ENCODE peak calls at places on chromosomes 3 and 15, in eight cellular contexts. One of them, this sample, is unnamed. For H3K36me3, the result is how much of the 10 kb centered on the place peaks cover.

GRCh38 chr3:66912306-66912705 is 85.8 kb upstream of the KBTBD8 start:
- DNase-seq in pancreas: no peak
- DNase-seq in psoas muscle: no peak
- DNase-seq in BJ: no peak
- DNase-seq in HCT116: no peak
- DNase-seq in upper lobe of right lung: no peak
- DNase-seq in CD8-positive, alpha-beta memory T cell: no peak
- DNase-seq in left ventricle myocardium inferior: no peak
- DNase-seq in this sample: no peak

GRCh38 chr15:93173369-93173768 is 84.4 kb upstream of the RGMA start:
- DNase-seq in HCT116: no peak
- DNase-seq in pancreas: no peak
- DNase-seq in CD8-positive, alpha-beta memory T cell: no peak
- DNase-seq in left ventricle myocardium inferior: no peak
- DNase-seq in BJ: peak
- DNase-seq in upper lobe of right lung: no peak
- DNase-seq in psoas muscle: no peak
- DNase-seq in this sample: no peak

GRCh38 chr15:85289677-85290365 is 90.6 kb upstream of the AKAP13 start:
- DNase-seq in pancreas: no peak
- DNase-seq in BJ: no peak
- DNase-seq in CD8-positive, alpha-beta memory T cell: no peak
- DNase-seq in psoas muscle: peak
- DNase-seq in left ventricle myocardium inferior: peak
- DNase-seq in HCT116: peak
- DNase-seq in upper lobe of right lung: no peak
- DNase-seq in this sample: peak

GRCh38 chr3:89270201-89270600 is 162.8 kb downstream of the EPHA3 start:
- DNase-seq in psoas muscle: no peak
- DNase-seq in left ventricle myocardium inferior: no peak
- DNase-seq in CD8-positive, alpha-beta memory T cell: no peak
- DNase-seq in upper lobe of right lung: no peak
- DNase-seq in pancreas: no peak
- DNase-seq in BJ: no peak
- DNase-seq in HCT116: no peak
- DNase-seq in this sample: no peak

GRCh38 chr3:90024986-90025385 is 917.6 kb downstream of the EPHA3 start:
- DNase-seq in BJ: no peak
- DNase-seq in left ventricle myocardium inferior: no peak
- DNase-seq in pancreas: no peak
- DNase-seq in psoas muscle: no peak
- DNase-seq in HCT116: no peak
- DNase-seq in CD8-positive, alpha-beta memory T cell: no peak
- DNase-seq in upper lobe of right lung: no peak
- DNase-seq in this sample: no peak

GRCh38 chr3:142028174-142028833 is 121.0 kb downstream of the TFDP2 start:
- DNase-seq in pancreas: no peak
- DNase-seq in left ventricle myocardium inferior: no peak
- DNase-seq in psoas muscle: no peak
- DNase-seq in BJ: no peak
- DNase-seq in upper lobe of right lung: no peak
- DNase-seq in HCT116: peak
- DNase-seq in CD8-positive, alpha-beta memory T cell: no peak
- DNase-seq in this sample: peak

GRCh38 chr3:33883538-33884203 is 85.2 kb downstream of the PDCD6IP start:
- DNase-seq in left ventricle myocardium inferior: no peak
- DNase-seq in upper lobe of right lung: no peak
- DNase-seq in pancreas: no peak
- DNase-seq in HCT116: peak
- DNase-seq in psoas muscle: no peak
- DNase-seq in BJ: no peak
- DNase-seq in CD8-positive, alpha-beta memory T cell: no peak
- DNase-seq in this sample: no peak

GRCh38 chr3:5021571-5022092 is 42.4 kb downstream of the BHLHE40 start:
- DNase-seq in HCT116: peak
- DNase-seq in left ventricle myocardium inferior: no peak
- DNase-seq in BJ: peak
- DNase-seq in psoas muscle: no peak
- DNase-seq in upper lobe of right lung: no peak
- DNase-seq in pancreas: no peak
- DNase-seq in CD8-positive, alpha-beta memory T cell: no peak
- DNase-seq in this sample: no peak

GRCh38 chr3:179651687-179652466 is 963 bp upstream of the USP13 start:
- DNase-seq in psoas muscle: no peak
- DNase-seq in left ventricle myocardium inferior: no peak
- DNase-seq in upper lobe of right lung: no peak
- DNase-seq in HCT116: no peak
- DNase-seq in CD8-positive, alpha-beta memory T cell: no peak
- DNase-seq in pancreas: no peak
- DNase-seq in BJ: no peak
- DNase-seq in this sample: peak

GRCh38 chr3:171854649-171855305 is 11.6 kb downstream of the TMEM212 start:
- DNase-seq in pancreas: no peak
- DNase-seq in BJ: no peak
- DNase-seq in psoas muscle: no peak
- DNase-seq in left ventricle myocardium inferior: no peak
- DNase-seq in CD8-positive, alpha-beta memory T cell: no peak
- DNase-seq in upper lobe of right lung: no peak
- DNase-seq in HCT116: peak
- DNase-seq in this sample: no peak

GRCh38 chr15:40749151-40749630 is 5.9 kb downstream of the RMDN3 start:
- DNase-seq in HCT116: no peak
- DNase-seq in psoas muscle: no peak
- DNase-seq in upper lobe of right lung: no peak
- DNase-seq in left ventricle myocardium inferior: no peak
- DNase-seq in BJ: no peak
- DNase-seq in CD8-positive, alpha-beta memory T cell: no peak
- DNase-seq in pancreas: no peak
- DNase-seq in this sample: no peak

GRCh38 chr15:40751745-40752144 is 3.3 kb downstream of the RMDN3 start:
- DNase-seq in psoas muscle: no peak
- DNase-seq in left ventricle myocardium inferior: no peak
- DNase-seq in pancreas: peak
- DNase-seq in CD8-positive, alpha-beta memory T cell: no peak
- DNase-seq in BJ: no peak
- DNase-seq in HCT116: no peak
- DNase-seq in upper lobe of right lung: no peak
- DNase-seq in this sample: no peak

GRCh38 chr15:40744810-40745152 is 10.3 kb downstream of the RMDN3 start:
- DNase-seq in BJ: no peak
- DNase-seq in psoas muscle: no peak
- DNase-seq in HCT116: no peak
- DNase-seq in CD8-positive, alpha-beta memory T cell: no peak
- DNase-seq in left ventricle myocardium inferior: no peak
- DNase-seq in upper lobe of right lung: no peak
- DNase-seq in pancreas: no peak
- DNase-seq in this sample: no peak

GRCh38 chr15:40746916-40747418 is 8.1 kb downstream of the RMDN3 start:
- DNase-seq in psoas muscle: no peak
- DNase-seq in upper lobe of right lung: no peak
- DNase-seq in BJ: no peak
- DNase-seq in HCT116: no peak
- DNase-seq in left ventricle myocardium inferior: no peak
- DNase-seq in pancreas: no peak
- DNase-seq in CD8-positive, alpha-beta memory T cell: no peak
- DNase-seq in this sample: peak

DNA sequence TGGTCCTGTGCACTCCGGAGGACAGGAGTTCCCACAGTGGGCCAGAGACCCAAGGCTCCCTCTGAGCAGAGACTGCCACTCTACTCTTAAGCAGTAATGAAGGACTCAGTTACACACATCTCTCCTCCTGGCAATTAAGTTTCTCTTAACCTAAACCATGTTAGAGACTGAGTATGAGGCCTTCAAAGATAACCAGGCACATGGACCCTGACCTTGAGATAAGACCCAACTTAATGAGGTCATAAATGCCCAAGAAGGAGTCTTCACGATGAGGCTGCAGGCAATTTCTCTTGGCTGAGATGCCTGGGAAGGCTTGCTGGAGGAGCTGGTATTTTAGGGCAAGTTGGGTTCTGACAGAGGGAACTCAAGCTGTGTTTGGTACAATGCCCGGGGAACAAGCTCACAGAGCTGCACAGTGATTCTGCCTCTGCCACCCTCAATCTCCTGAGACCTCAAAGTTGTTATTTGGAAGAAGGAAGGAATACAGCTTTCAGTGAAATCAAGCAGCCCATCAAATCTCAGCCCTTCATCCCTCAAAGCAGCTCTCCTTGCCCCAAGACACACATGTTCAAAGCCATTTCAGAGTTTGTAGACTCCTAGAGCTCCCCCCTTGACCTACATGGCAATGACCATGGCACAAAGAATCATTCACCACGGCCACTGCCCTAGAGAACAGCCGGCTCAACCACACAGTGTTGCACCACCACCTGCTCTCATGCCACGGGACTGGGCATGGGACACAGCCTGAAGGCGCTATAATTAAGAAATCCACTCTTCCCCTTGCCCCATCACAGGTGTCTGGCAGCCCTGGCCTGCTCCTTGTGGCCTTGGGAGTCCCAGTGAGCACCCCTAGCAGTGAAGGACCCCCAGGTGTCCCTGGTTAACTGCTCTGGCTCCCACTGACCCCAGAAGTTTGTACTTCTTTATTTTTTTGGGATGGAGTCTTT is 7.1 kb downstream of the RMDN3 start:
- DNase-seq in BJ: no peak
- DNase-seq in left ventricle myocardium inferior: no peak
- DNase-seq in CD8-positive, alpha-beta memory T cell: no peak
- DNase-seq in psoas muscle: no peak
- DNase-seq in upper lobe of right lung: peak
- DNase-seq in pancreas: no peak
- DNase-seq in HCT116: no peak
- DNase-seq in this sample: no peak
- H3K36me3 ChIP-seq in BJ: under half
- H3K36me3 ChIP-seq in left ventricle myocardium inferior: half or more
- H3K36me3 ChIP-seq in CD8-positive, alpha-beta memory T cell: under half
- H3K36me3 ChIP-seq in psoas muscle: half or more
- H3K36me3 ChIP-seq in upper lobe of right lung: half or more
- H3K36me3 ChIP-seq in pancreas: under half
- H3K36me3 ChIP-seq in HCT116: under half
- H3K36me3 ChIP-seq in this sample: under half

GRCh38 chr15:81182031-81182745 is 14.5 kb upstream of the IL16 start:
- DNase-seq in upper lobe of right lung: no peak
- DNase-seq in left ventricle myocardium inferior: no peak
- DNase-seq in CD8-positive, alpha-beta memory T cell: no peak
- DNase-seq in HCT116: no peak
- DNase-seq in pancreas: no peak
- DNase-seq in psoas muscle: no peak
- DNase-seq in BJ: no peak
- DNase-seq in this sample: no peak

GRCh38 chr15:81182746-81183402 is 13.8 kb upstream of the IL16 start:
- DNase-seq in CD8-positive, alpha-beta memory T cell: no peak
- DNase-seq in HCT116: no peak
- DNase-seq in pancreas: no peak
- DNase-seq in left ventricle myocardium inferior: no peak
- DNase-seq in upper lobe of right lung: no peak
- DNase-seq in psoas muscle: no peak
- DNase-seq in BJ: no peak
- DNase-seq in this sample: peak

GRCh38 chr15:81183403-81183760 is 13.3 kb upstream of the IL16 start:
- DNase-seq in left ventricle myocardium inferior: no peak
- DNase-seq in BJ: no peak
- DNase-seq in HCT116: no peak
- DNase-seq in psoas muscle: no peak
- DNase-seq in CD8-positive, alpha-beta memory T cell: no peak
- DNase-seq in pancreas: no peak
- DNase-seq in upper lobe of right lung: no peak
- DNase-seq in this sample: no peak

GRCh38 chr15:81178365-81178764 is 18.3 kb upstream of the IL16 start:
- DNase-seq in CD8-positive, alpha-beta memory T cell: no peak
- DNase-seq in left ventricle myocardium inferior: no peak
- DNase-seq in BJ: no peak
- DNase-seq in pancreas: no peak
- DNase-seq in HCT116: no peak
- DNase-seq in upper lobe of right lung: no peak
- DNase-seq in psoas muscle: no peak
- DNase-seq in this sample: no peak

DNA sequence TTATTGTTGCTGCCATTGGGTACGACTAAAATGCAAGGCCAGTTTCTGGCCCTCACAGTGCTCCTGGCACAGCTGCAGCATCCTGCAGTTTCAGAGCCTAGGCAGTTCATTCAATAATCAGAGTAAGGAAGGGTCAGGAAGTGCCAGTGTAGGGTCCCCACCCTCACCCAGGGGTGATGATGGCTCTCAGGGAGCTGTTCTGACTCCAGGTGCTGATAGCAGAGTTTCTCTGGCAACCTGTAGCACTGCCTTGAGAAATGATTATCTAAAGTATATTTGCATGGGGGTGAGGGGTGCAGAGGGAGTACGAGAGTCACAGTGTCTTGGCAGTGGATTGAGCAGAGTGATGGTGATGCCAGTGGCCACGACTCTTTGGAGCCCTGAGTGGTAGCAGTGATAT is 15.5 kb upstream of the IL16 start:
- DNase-seq in upper lobe of right lung: no peak
- DNase-seq in psoas muscle: no peak
- DNase-seq in BJ: no peak
- DNase-seq in left ventricle myocardium inferior: no peak
- DNase-seq in CD8-positive, alpha-beta memory T cell: no peak
- DNase-seq in HCT116: no peak
- DNase-seq in pancreas: no peak
- DNase-seq in this sample: no peak
- H3K4me3 ChIP-seq in upper lobe of right lung: no peak
- H3K4me3 ChIP-seq in psoas muscle: no peak
- H3K4me3 ChIP-seq in BJ: no peak
- H3K4me3 ChIP-seq in left ventricle myocardium inferior: no peak
- H3K4me3 ChIP-seq in CD8-positive, alpha-beta memory T cell: no peak
- H3K4me3 ChIP-seq in HCT116: no peak
- H3K4me3 ChIP-seq in pancreas: no peak
- H3K4me3 ChIP-seq in this sample: no peak

DNA sequence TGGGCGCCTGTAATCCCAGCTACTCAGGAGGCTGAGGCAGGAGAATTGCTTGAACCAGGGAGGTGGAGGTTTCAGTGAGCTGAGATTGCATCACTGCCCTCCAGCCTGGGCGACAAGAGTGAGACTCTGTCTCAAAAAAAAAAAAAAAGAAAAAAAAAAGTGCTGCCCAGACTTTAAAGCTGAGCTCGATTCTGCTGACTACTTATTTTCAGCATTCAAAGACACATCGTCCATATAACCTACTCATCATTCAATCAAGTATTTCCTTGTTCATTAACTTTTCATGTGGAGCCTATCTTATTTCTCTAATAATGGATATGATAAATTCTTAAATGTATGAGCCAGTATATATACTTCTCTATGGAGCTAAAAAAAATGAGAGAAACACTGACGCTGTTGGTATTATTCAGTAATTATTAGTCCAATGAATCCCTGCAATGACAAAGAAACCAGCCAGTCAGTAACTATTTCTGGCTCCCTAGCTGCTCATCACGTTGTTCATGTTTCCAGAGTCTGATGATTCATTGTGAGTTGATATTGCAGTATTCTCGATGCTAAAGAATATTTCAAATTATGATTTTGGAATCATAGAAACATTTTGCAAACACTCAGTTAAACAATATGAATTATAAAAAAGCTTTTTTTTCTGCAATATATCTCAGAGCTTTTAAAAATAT is 111.9 kb downstream of the RAP2B start:
- DNase-seq in CD8-positive, alpha-beta memory T cell: no peak
- DNase-seq in upper lobe of right lung: no peak
- DNase-seq in BJ: no peak
- DNase-seq in psoas muscle: no peak
- DNase-seq in HCT116: no peak
- DNase-seq in left ventricle myocardium inferior: no peak
- DNase-seq in pancreas: no peak
- DNase-seq in this sample: no peak
- H3K36me3 ChIP-seq in CD8-positive, alpha-beta memory T cell: under half
- H3K36me3 ChIP-seq in upper lobe of right lung: under half
- H3K36me3 ChIP-seq in BJ: under half
- H3K36me3 ChIP-seq in psoas muscle: under half
- H3K36me3 ChIP-seq in HCT116: under half
- H3K36me3 ChIP-seq in left ventricle myocardium inferior: under half
- H3K36me3 ChIP-seq in pancreas: under half
- H3K36me3 ChIP-seq in this sample: under half

GRCh38 chr3:69087030-69087791 is 2.5 kb downstream of the ARL6IP5 start:
- DNase-seq in psoas muscle: no peak
- DNase-seq in HCT116: no peak
- DNase-seq in left ventricle myocardium inferior: no peak
- DNase-seq in upper lobe of right lung: no peak
- DNase-seq in CD8-positive, alpha-beta memory T cell: no peak
- DNase-seq in BJ: no peak
- DNase-seq in pancreas: no peak
- DNase-seq in this sample: no peak
- H3K4me3 ChIP-seq in psoas muscle: peak
- H3K4me3 ChIP-seq in HCT116: no peak
- H3K4me3 ChIP-seq in left ventricle myocardium inferior: peak
- H3K4me3 ChIP-seq in upper lobe of right lung: peak
- H3K4me3 ChIP-seq in CD8-positive, alpha-beta memory T cell: peak
- H3K4me3 ChIP-seq in BJ: peak
- H3K4me3 ChIP-seq in pancreas: peak
- H3K4me3 ChIP-seq in this sample: no peak